ENCODE peak calls at places on chromosomes 13 and 19, in seven cellular contexts. T is fibroblast of the aortic adventitia; U is HS-5; Y is NCI-H774; O is Calu3; M is stimulated activated CD8-positive, alpha-beta memory T cell treated with anti-CD3 and anti-CD28 coated beads, Interleukin-4, amount 100 ng/mL, for 24 hours; C is thoracic aorta. Z is an unnamed sample.

GRCh38 chr13:20974981-20975585 is 72.5 kb upstream of the XPO4 start:
- DNase-seq in T (no peak), U (no peak), Y (no peak), O (no peak), M (no peak), C (no peak), Z (no peak)

GRCh38 chr19:33797821-33798633 is 1.4 kb downstream of the KCTD15 start:
- DNase-seq in T (no peak), U (no peak), Y (no peak), O (peak), M (no peak), C (no peak), Z (peak)

GRCh38 chr19:48490980-48491792 is 20.4 kb downstream of the LMTK3 start:
- DNase-seq in T (no peak), U (no peak), Y (peak), O (peak), M (peak), C (no peak), Z (peak)

GRCh38 chr13:110448230-110448629 is 113.3 kb downstream of the RAB20 start:
- DNase-seq in T (peak), U (peak), Y (no peak), O (peak), M (no peak), C (no peak), Z (no peak)

GRCh38 chr13:50846861-50847475 is 3.5 kb upstream of the DLEU7 start:
- DNase-seq in T (no peak), U (no peak), Y (no peak), O (no peak), M (no peak), C (no peak), Z (no peak)

GRCh38 chr19:8552810-8553209 is 24.4 kb downstream of the MYO1F start:
- DNase-seq in T (peak), U (no peak), Y (peak), O (peak), M (no peak), C (no peak), Z (no peak)

GRCh38 chr13:33135097-33135496 is 118.9 kb downstream of the KL start:
- DNase-seq in T (no peak), U (no peak), Y (no peak), O (no peak), M (no peak), C (no peak), Z (no peak)

GRCh38 chr19:4343056-4343844 is at the start of gene MPND:
- DNase-seq in T (peak), U (peak), Y (peak), O (peak), M (peak), C (peak), Z (peak)

GRCh38 chr13:75726313-75726712 is 90.2 kb downstream of the LMO7 start:
- DNase-seq in T (no peak), U (no peak), Y (no peak), O (no peak), M (no peak), C (no peak), Z (no peak)

GRCh38 chr19:15210323-15210774 is 9.6 kb upstream of the NOTCH3 start:
- DNase-seq in T (peak), U (peak), Y (no peak), O (peak), M (no peak), C (peak), Z (no peak)

GRCh38 chr13:23918208-23918607 is 20.9 kb upstream of the C1QTNF9B start:
- DNase-seq in T (no peak), U (no peak), Y (no peak), O (no peak), M (no peak), C (no peak), Z (no peak)

GRCh38 chr13:39341238-39341637 is 261.8 kb downstream of the LHFPL6 start:
- DNase-seq in T (no peak), U (no peak), Y (no peak), O (no peak), M (no peak), C (no peak), Z (no peak)

GRCh38 chr13:52924241-52925148 is 76.1 kb upstream of the PCDH8 start:
- DNase-seq in T (no peak), U (no peak), Y (no peak), O (no peak), M (no peak), C (no peak), Z (no peak)

GRCh38 chr19:5051619-5052018 is 82.7 kb downstream of the KDM4B start:
- DNase-seq in T (no peak), U (no peak), Y (no peak), O (no peak), M (no peak), C (no peak), Z (no peak)

GRCh38 chr19:41430907-41431306 is 3.7 kb upstream of the B3GNT8 start:
- DNase-seq in T (no peak), U (no peak), Y (no peak), O (no peak), M (no peak), C (no peak), Z (no peak)

GRCh38 chr13:112955271-112955937 is 13.6 kb upstream of the MCF2L start:
- DNase-seq in T (no peak), U (no peak), Y (no peak), O (no peak), M (no peak), C (no peak), Z (no peak)

GRCh38 chr19:49678970-49679831 is 2.1 kb downstream of the PRMT1 start:
- DNase-seq in T (no peak), U (no peak), Y (no peak), O (no peak), M (no peak), C (no peak), Z (no peak)

GRCh38 chr13:64052526-64052925 is 2636.9 kb upstream of the PCDH20 start:
- DNase-seq in T (no peak), U (no peak), Y (no peak), O (no peak), M (no peak), C (no peak), Z (no peak)

GRCh38 chr19:4064073-4064550 is 2.6 kb downstream of the ZBTB7A start:
- DNase-seq in T (no peak), U (no peak), Y (no peak), O (no peak), M (no peak), C (no peak), Z (peak)

GRCh38 chr13:22432690-22433089 is 748.1 kb upstream of the SGCG start:
- DNase-seq in T (no peak), U (no peak), Y (no peak), O (no peak), M (no peak), C (no peak), Z (no peak)

GRCh38 chr13:109673477-109673876 is 112.9 kb downstream of the IRS2 start:
- DNase-seq in T (no peak), U (no peak), Y (no peak), O (no peak), M (no peak), C (no peak), Z (no peak)

GRCh38 chr13:31781064-31781463 is 41.7 kb downstream of the RXFP2 start:
- DNase-seq in T (no peak), U (no peak), Y (no peak), O (no peak), M (no peak), C (no peak), Z (no peak)

GRCh38 chr13:34139660-34140059 is 321.7 kb downstream of the RFC3 start:
- DNase-seq in T (no peak), U (no peak), Y (no peak), O (no peak), M (no peak), C (no peak), Z (no peak)

GRCh38 chr19:33303791-33304759 is 1.7 kb upstream of the CEBPA start:
- DNase-seq in T (peak), U (no peak), Y (no peak), O (no peak), M (no peak), C (no peak), Z (no peak)

GRCh38 chr13:44237276-44237767 is 136.3 kb upstream of the SERP2 start:
- DNase-seq in T (peak), U (peak), Y (no peak), O (no peak), M (no peak), C (peak), Z (peak)

GRCh38 chr13:28327761-28328607 is 166.9 kb downstream of the FLT1 start:
- DNase-seq in T (peak), U (no peak), Y (no peak), O (no peak), M (no peak), C (no peak), Z (no peak)

GRCh38 chr13:40164137-40164536 is 502.3 kb downstream of the FOXO1 start:
- DNase-seq in T (no peak), U (peak), Y (no peak), O (peak), M (no peak), C (no peak), Z (no peak)

GRCh38 chr19:15177269-15178116 is 23.3 kb downstream of the NOTCH3 start:
- DNase-seq in T (peak), U (peak), Y (peak), O (peak), M (peak), C (no peak), Z (peak)

GRCh38 chr13:40087021-40088002 is 431.9 kb downstream of the COG6 start:
- DNase-seq in T (no peak), U (no peak), Y (no peak), O (no peak), M (no peak), C (no peak), Z (no peak)

GRCh38 chr19:14770944-14771839 is 7.2 kb downstream of the ADGRE2 start:
- DNase-seq in T (no peak), U (no peak), Y (no peak), O (no peak), M (no peak), C (no peak), Z (no peak)

GRCh38 chr13:114157869-114158495 is 21.1 kb upstream of the CFAP97D2 start:
- DNase-seq in T (no peak), U (no peak), Y (no peak), O (no peak), M (no peak), C (no peak), Z (no peak)

GRCh38 chr19:34235425-34235940 is 18.9 kb upstream of the GARRE1 start:
- DNase-seq in T (no peak), U (no peak), Y (no peak), O (no peak), M (no peak), C (no peak), Z (no peak)